ENCODE peak calls at places on chromosomes 11 and 22, in seven cellular contexts. W, Q, D, X, H, V and J are unnamed samples. For H3K9me3, the result is how much of the 10 kb centered on the place peaks cover.

GRCh38 chr11:81368192-81368591 is 1365.5 kb downstream of the FAM181B start:
- DNase-seq in X (no peak), Q (no peak), D (no peak), W (no peak), V (no peak), H (no peak), J (no peak)

GRCh38 chr22:42697542-42698013 is 23.1 kb downstream of the A4GALT start:
- DNase-seq in D (no peak), V (peak), Q (peak), X (peak), W (no peak), H (no peak), J (peak)

GRCh38 chr22:46180370-46181137 is 30.2 kb downstream of the PPARA start:
- DNase-seq in X (no peak), Q (no peak), V (no peak), D (no peak), H (peak), W (no peak), J (no peak)

GRCh38 chr11:37657645-37658044 is 1059.6 kb upstream of the RAG2 start:
- DNase-seq in V (peak), H (no peak), W (no peak), D (no peak), X (peak), Q (no peak), J (no peak)

GRCh38 chr11:14643697-14644395 is at the start of gene PDE3B:
- DNase-seq in D (peak), Q (peak), X (peak), V (peak), W (peak), H (peak), J (no peak)

GRCh38 chr11:65334696-65335295 is 1.1 kb downstream of the DPF2 start:
- DNase-seq in V (no peak), W (no peak), D (peak), H (no peak), Q (no peak), X (peak), J (no peak)

GRCh38 chr22:21642584-21643448 is 714 bp downstream of the SDF2L1 start:
- DNase-seq in W (no peak), V (peak), H (peak), D (peak), X (peak), Q (no peak), J (no peak)

GRCh38 chr11:104892723-104893511 is 5.3 kb downstream of the CASP12 start:
- DNase-seq in V (peak), H (no peak), W (no peak), D (no peak), X (peak), Q (no peak), J (no peak)

GRCh38 chr22:28885939-28886338 is 2.6 kb downstream of the ZNRF3 start:
- DNase-seq in V (no peak), X (peak), D (no peak), W (no peak), H (peak), Q (no peak), J (no peak)

GRCh38 chr22:48749555-48750227 is 1078.0 kb downstream of the BRD1 start:
- DNase-seq in D (no peak), W (no peak), X (no peak), V (no peak), H (no peak), Q (no peak), J (no peak)

GRCh38 chr11:68840661-68841653 is 759 bp downstream of the CPT1A start:
- DNase-seq in X (peak), D (peak), V (peak), W (no peak), H (peak), Q (no peak), J (no peak)

GRCh38 chr11:73210916-73211667 is 7.0 kb upstream of the P2RY2 start:
- DNase-seq in Q (no peak), W (no peak), X (no peak), V (no peak), H (no peak), D (no peak), J (no peak)

GRCh38 chr11:74417379-74417804 is 19.2 kb upstream of the PGM2L1 start:
- DNase-seq in V (peak), D (no peak), W (no peak), X (peak), Q (no peak), H (no peak), J (no peak)

GRCh38 chr22:27431896-27432295 is 369.7 kb downstream of the MN1 start:
- DNase-seq in V (peak), D (no peak), X (no peak), Q (no peak), W (no peak), H (no peak), J (no peak)

GRCh38 chr11:20093775-20094174 is 66.5 kb downstream of the DBX1 start:
- DNase-seq in Q (no peak), X (peak), V (peak), D (peak), H (no peak), W (no peak), J (no peak)

GRCh38 chr11:134410766-134411165 is 1.3 kb downstream of the B3GAT1 start:
- DNase-seq in V (no peak), H (no peak), Q (no peak), D (no peak), X (no peak), W (no peak), J (no peak)

GRCh38 chr11:13963949-13964770 is 1.6 kb downstream of the SPON1 start:
- DNase-seq in V (no peak), W (no peak), H (no peak), D (peak), Q (no peak), X (no peak), J (no peak)

GRCh38 chr11:332651-333480 is 12.2 kb upstream of the IFITM3 start:
- DNase-seq in V (no peak), X (no peak), D (no peak), H (no peak), Q (no peak), W (no peak), J (no peak)

GRCh38 chr22:19800306-19800705 is 39.7 kb downstream of the TBX1 start:
- DNase-seq in D (no peak), X (no peak), V (no peak), H (no peak), Q (no peak), W (no peak), J (no peak)

GRCh38 chr11:103682318-103683184 is 353.9 kb upstream of the DDI1 start:
- DNase-seq in H (peak), Q (peak), X (peak), W (peak), V (peak), D (peak), J (peak)

GRCh38 chr22:38850941-38851849 is 7.4 kb upstream of the NPTXR start:
- DNase-seq in D (no peak), V (peak), X (peak), W (no peak), H (peak), Q (peak), J (no peak)

GRCh38 chr11:129061466-129062194 is 119.0 kb upstream of the TP53AIP1 start:
- DNase-seq in Q (peak), X (peak), W (no peak), V (peak), D (no peak), H (no peak), J (peak)

GRCh38 chr11:57597971-57598830 is 716 bp downstream of the SERPING1 start:
- DNase-seq in H (peak), V (peak), X (peak), Q (no peak), W (peak), D (peak), J (no peak)

GRCh38 chr11:123546515-123546914 is 107.9 kb downstream of the SCN3B start:
- DNase-seq in X (peak), H (no peak), V (peak), Q (no peak), D (no peak), W (no peak), J (no peak)

GRCh38 chr11:23585700-23586099 is 725.4 kb upstream of the CCDC179 start:
- DNase-seq in D (no peak), X (no peak), W (no peak), V (no peak), H (no peak), Q (no peak), J (no peak)

GRCh38 chr11:111946499-111946898 is 9.4 kb downstream of the DIXDC1 start:
- DNase-seq in D (no peak), X (no peak), V (no peak), Q (no peak), H (no peak), W (no peak), J (no peak)

GRCh38 chr22:36397081-36397766 is 9.5 kb upstream of the MYH9 start:
- DNase-seq in W (no peak), H (no peak), Q (no peak), V (peak), D (no peak), X (peak), J (no peak)

GRCh38 chr11:31995525-31996123 is 95.2 kb upstream of the RCN1 start:
- DNase-seq in Q (no peak), X (peak), W (no peak), H (no peak), V (peak), D (no peak), J (no peak)

GRCh38 chr11:44886765-44887164 is 63.9 kb downstream of the TP53I11 start:
- DNase-seq in H (no peak), D (no peak), W (no peak), V (peak), X (peak), Q (no peak), J (no peak)

GRCh38 chr11:100640646-100641045 is 46.4 kb upstream of the ARHGAP42 start:
- DNase-seq in V (peak), H (no peak), W (no peak), D (no peak), Q (no peak), X (no peak), J (no peak)

GRCh38 chr11:1116104-1116503 is 41.4 kb downstream of the MUC2 start:
- DNase-seq in D (no peak), W (no peak), H (no peak), V (no peak), X (no peak), Q (no peak), J (no peak)

GRCh38 chr22:48663297-48663696 is 1164.4 kb downstream of the BRD1 start:
- DNase-seq in W (no peak), V (no peak), D (peak), Q (peak), X (no peak), H (peak), J (no peak)

GRCh38 chr11:44950625-44951472 is at the start of gene TP53I11:
- DNase-seq in W (peak), H (peak), X (peak), Q (peak), V (peak), D (peak), J (no peak)

GRCh38 chr11:75286826-75287465 is 46.4 kb downstream of the TPBGL start:
- DNase-seq in W (no peak), V (peak), X (peak), D (no peak), H (no peak), Q (no peak), J (no peak)

GRCh38 chr11:1153105-1153950 is 4.4 kb upstream of the MUC5AC start:
- DNase-seq in X (no peak), Q (no peak), H (no peak), W (no peak), V (no peak), D (no peak), J (no peak)

GRCh38 chr11:35043933-35044332 is 95.0 kb upstream of the CD44 start:
- DNase-seq in V (no peak), H (no peak), Q (no peak), D (no peak), X (no peak), W (no peak), J (no peak)

GRCh38 chr11:10703544-10703943 is 10.0 kb upstream of the IRAG1 start:
- DNase-seq in D (no peak), X (no peak), Q (no peak), H (no peak), W (no peak), V (no peak), J (no peak)

GRCh38 chr11:113087716-113088115 is 126.5 kb downstream of the NCAM1 start:
- DNase-seq in X (no peak), W (no peak), Q (no peak), D (no peak), V (no peak), H (no peak), J (no peak)

GRCh38 chr22:23786261-23786710 is 480 bp upstream of the SMARCB1 start:
- DNase-seq in W (no peak), H (no peak), Q (no peak), V (no peak), X (no peak), D (no peak), J (no peak)

GRCh38 chr22:24430431-24431308 is 3.3 kb downstream of the ADORA2A start:
- DNase-seq in H (no peak), X (no peak), D (no peak), Q (no peak), W (no peak), V (no peak), J (no peak)

GRCh38 chr22:37519268-37520195 is at the start of gene CARD10:
- DNase-seq in Q (no peak), V (no peak), X (peak), W (peak), D (peak), H (peak), J (no peak)

GRCh38 chr22:37517826-37518450 is 1.3 kb downstream of the CARD10 start:
- DNase-seq in Q (no peak), D (no peak), H (no peak), V (no peak), X (no peak), W (no peak), J (no peak)

GRCh38 chr22:37516456-37516855 is 2.8 kb downstream of the CARD10 start:
- DNase-seq in V (no peak), Q (no peak), H (no peak), X (no peak), D (no peak), W (no peak), J (no peak)

GRCh38 chr22:37520754-37521153 is 1.5 kb upstream of the CARD10 start:
- DNase-seq in H (peak), Q (no peak), V (no peak), W (no peak), X (no peak), D (no peak), J (no peak)

GRCh38 chr22:37518509-37519267 is 527 bp downstream of the CARD10 start:
- DNase-seq in X (peak), D (peak), H (peak), V (no peak), Q (no peak), W (no peak), J (no peak)
- H3K9ac ChIP-seq in X (peak), D (no peak), H (peak), V (peak), Q (peak), W (peak), J (peak)

GRCh38 chr11:106238704-106239360 is 161.4 kb downstream of the AASDHPPT start:
- DNase-seq in W (no peak), H (no peak), D (peak), Q (no peak), X (no peak), V (no peak), J (no peak)

GRCh38 chr11:106241601-106242257 is 164.3 kb downstream of the AASDHPPT start:
- DNase-seq in X (no peak), Q (no peak), W (no peak), V (no peak), D (no peak), H (no peak), J (no peak)

GRCh38 chr11:106246495-106246894 is 169.0 kb downstream of the AASDHPPT start:
- DNase-seq in X (no peak), Q (no peak), V (no peak), H (no peak), D (no peak), W (no peak), J (no peak)

GRCh38 chr11:106242723-106243405 is 165.4 kb downstream of the AASDHPPT start:
- DNase-seq in Q (no peak), H (no peak), V (no peak), W (no peak), D (no peak), X (peak), J (no peak)
- H3K9me3 ChIP-seq in Q (under half), H (under half), V (under half), W (under half), D (under half), X (under half), J (under half)

GRCh38 chr11:6648505-6648904 is 7.1 kb downstream of the DCHS1 start:
- DNase-seq in V (no peak), H (no peak), X (no peak), D (no peak), W (no peak), Q (no peak), J (no peak)

GRCh38 chr11:6650104-6650503 is 5.5 kb downstream of the DCHS1 start:
- DNase-seq in W (no peak), X (no peak), H (no peak), V (no peak), Q (no peak), D (no peak), J (no peak)

GRCh38 chr11:6653055-6653454 is 2.6 kb downstream of the DCHS1 start:
- DNase-seq in H (no peak), X (no peak), V (no peak), D (no peak), Q (no peak), W (no peak), J (no peak)

GRCh38 chr11:6653656-6654055 is 2.0 kb downstream of the DCHS1 start:
- DNase-seq in X (no peak), H (no peak), V (no peak), Q (no peak), W (no peak), D (no peak), J (no peak)

DNA sequence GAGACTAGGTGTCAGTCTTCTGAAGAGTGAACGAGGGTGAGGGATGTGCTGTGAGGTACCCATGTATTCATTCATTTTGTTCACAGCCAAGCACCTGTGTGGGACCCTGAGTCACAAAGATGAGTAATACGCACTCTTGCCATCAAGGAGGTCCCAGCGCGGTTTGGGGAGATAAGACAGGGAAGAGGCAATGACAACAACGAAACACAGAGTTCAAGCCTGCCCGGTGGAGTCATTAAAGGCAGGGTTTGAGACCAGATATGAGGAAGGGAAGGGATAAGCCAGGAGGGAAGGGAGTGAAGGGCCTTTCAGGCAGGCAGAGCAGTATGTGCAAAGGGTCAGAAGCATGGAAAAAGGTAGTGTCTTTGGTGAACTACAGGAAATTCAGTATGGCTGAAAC is 4.6 kb downstream of the DCHS1 start:
- DNase-seq in X (peak), W (no peak), H (peak), D (no peak), Q (no peak), V (peak), J (no peak)
- H3K4me3 ChIP-seq in X (no peak), W (no peak), H (no peak), D (no peak), Q (no peak), V (no peak), J (no peak)

GRCh38 chr11:33557201-33557600 is 143.4 kb downstream of the C11orf91 start:
- DNase-seq in H (no peak), V (peak), D (no peak), Q (no peak), X (peak), W (no peak), J (peak)
- H3K9ac ChIP-seq in H (no peak), V (no peak), D (no peak), Q (peak), X (no peak), W (no peak), J (peak)